ENCODE peak calls at places on chromosomes 4 and X, in six cellular contexts. One of them, this sample, is unnamed.

GRCh38 chr4:85610450-85610849 is 135.5 kb downstream of the ARHGAP24 start:
- DNase-seq in IMR-90: no peak
- DNase-seq in neuronal stem cell: no peak
- DNase-seq in mesenchymal stem cell: no peak
- DNase-seq in H1: no peak
- DNase-seq in trophoblast cell: no peak
- DNase-seq in this sample: no peak

GRCh38 chr4:186805020-186805820 is 81.6 kb upstream of the FAT1 start:
- DNase-seq in neuronal stem cell: no peak
- DNase-seq in IMR-90: no peak
- DNase-seq in trophoblast cell: no peak
- DNase-seq in H1: no peak
- DNase-seq in mesenchymal stem cell: no peak
- DNase-seq in this sample: no peak

GRCh38 chrX:9885150-9885549 is 82.0 kb upstream of the CLDN34 start:
- DNase-seq in mesenchymal stem cell: peak
- DNase-seq in IMR-90: peak
- DNase-seq in neuronal stem cell: no peak
- DNase-seq in H1: peak
- DNase-seq in trophoblast cell: peak
- DNase-seq in this sample: peak

GRCh38 chr4:56976878-56977320 is 507 bp downstream of the NOA1 start:
- DNase-seq in mesenchymal stem cell: peak
- DNase-seq in neuronal stem cell: peak
- DNase-seq in H1: peak
- DNase-seq in IMR-90: no peak
- DNase-seq in trophoblast cell: peak
- DNase-seq in this sample: peak

GRCh38 chr4:82467442-82467841 is 37.1 kb downstream of the ENOPH1 start:
- DNase-seq in IMR-90: no peak
- DNase-seq in H1: no peak
- DNase-seq in neuronal stem cell: no peak
- DNase-seq in trophoblast cell: no peak
- DNase-seq in mesenchymal stem cell: no peak
- DNase-seq in this sample: no peak

GRCh38 chr4:154686838-154687237 is 57.0 kb upstream of the LRAT start:
- DNase-seq in neuronal stem cell: no peak
- DNase-seq in H1: no peak
- DNase-seq in trophoblast cell: peak
- DNase-seq in mesenchymal stem cell: no peak
- DNase-seq in IMR-90: no peak
- DNase-seq in this sample: no peak

GRCh38 chr4:78610546-78611214 is 59.1 kb downstream of the ANXA3 start:
- DNase-seq in H1: no peak
- DNase-seq in neuronal stem cell: no peak
- DNase-seq in IMR-90: peak
- DNase-seq in trophoblast cell: no peak
- DNase-seq in mesenchymal stem cell: peak
- DNase-seq in this sample: no peak

GRCh38 chr4:138671106-138671505 is 344.5 kb upstream of the NOCT start:
- DNase-seq in mesenchymal stem cell: no peak
- DNase-seq in neuronal stem cell: no peak
- DNase-seq in trophoblast cell: peak
- DNase-seq in IMR-90: no peak
- DNase-seq in H1: no peak
- DNase-seq in this sample: no peak

GRCh38 chr4:139656614-139657486 is 8.8 kb upstream of the MGST2 start:
- DNase-seq in IMR-90: peak
- DNase-seq in trophoblast cell: peak
- DNase-seq in H1: peak
- DNase-seq in neuronal stem cell: peak
- DNase-seq in mesenchymal stem cell: peak
- DNase-seq in this sample: peak

GRCh38 chrX:107542500-107542899 is 85.8 kb upstream of the PRPS1 start:
- DNase-seq in IMR-90: peak
- DNase-seq in trophoblast cell: peak
- DNase-seq in neuronal stem cell: no peak
- DNase-seq in mesenchymal stem cell: peak
- DNase-seq in H1: no peak
- DNase-seq in this sample: peak

GRCh38 chrX:151821226-151821625 is 86.7 kb downstream of the CNGA2 start:
- DNase-seq in neuronal stem cell: no peak
- DNase-seq in mesenchymal stem cell: no peak
- DNase-seq in trophoblast cell: no peak
- DNase-seq in IMR-90: no peak
- DNase-seq in H1: no peak
- DNase-seq in this sample: no peak

GRCh38 chrX:10156199-10157031 is at the start of gene CLCN4:
- DNase-seq in IMR-90: no peak
- DNase-seq in trophoblast cell: peak
- DNase-seq in H1: peak
- DNase-seq in neuronal stem cell: peak
- DNase-seq in mesenchymal stem cell: peak
- DNase-seq in this sample: peak

GRCh38 chr4:8419222-8420041 is 21.1 kb downstream of the ACOX3 start:
- DNase-seq in H1: no peak
- DNase-seq in mesenchymal stem cell: peak
- DNase-seq in IMR-90: peak
- DNase-seq in trophoblast cell: peak
- DNase-seq in neuronal stem cell: no peak
- DNase-seq in this sample: no peak

GRCh38 chrX:28659269-28659668 is 72.0 kb downstream of the IL1RAPL1 start:
- DNase-seq in H1: peak
- DNase-seq in IMR-90: no peak
- DNase-seq in trophoblast cell: peak
- DNase-seq in neuronal stem cell: no peak
- DNase-seq in mesenchymal stem cell: no peak
- DNase-seq in this sample: peak

GRCh38 chrX:80879916-80880315 is 70.2 kb upstream of the BRWD3 start:
- DNase-seq in mesenchymal stem cell: no peak
- DNase-seq in IMR-90: peak
- DNase-seq in trophoblast cell: peak
- DNase-seq in neuronal stem cell: no peak
- DNase-seq in H1: no peak
- DNase-seq in this sample: no peak

GRCh38 chr4:16045687-16046086 is 38.1 kb downstream of the PROM1 start:
- DNase-seq in IMR-90: no peak
- DNase-seq in neuronal stem cell: no peak
- DNase-seq in H1: no peak
- DNase-seq in mesenchymal stem cell: no peak
- DNase-seq in trophoblast cell: no peak
- DNase-seq in this sample: no peak

GRCh38 chr4:16051132-16051531 is 32.7 kb downstream of the PROM1 start:
- DNase-seq in IMR-90: no peak
- DNase-seq in H1: no peak
- DNase-seq in trophoblast cell: no peak
- DNase-seq in mesenchymal stem cell: no peak
- DNase-seq in neuronal stem cell: no peak
- DNase-seq in this sample: no peak

GRCh38 chr4:16052939-16053338 is 30.9 kb downstream of the PROM1 start:
- DNase-seq in trophoblast cell: peak
- DNase-seq in H1: no peak
- DNase-seq in IMR-90: no peak
- DNase-seq in mesenchymal stem cell: no peak
- DNase-seq in neuronal stem cell: no peak
- DNase-seq in this sample: no peak

GRCh38 chr4:16050669-16051068 is 33.2 kb downstream of the PROM1 start:
- DNase-seq in neuronal stem cell: no peak
- DNase-seq in mesenchymal stem cell: no peak
- DNase-seq in IMR-90: no peak
- DNase-seq in H1: no peak
- DNase-seq in trophoblast cell: no peak
- DNase-seq in this sample: no peak

DNA sequence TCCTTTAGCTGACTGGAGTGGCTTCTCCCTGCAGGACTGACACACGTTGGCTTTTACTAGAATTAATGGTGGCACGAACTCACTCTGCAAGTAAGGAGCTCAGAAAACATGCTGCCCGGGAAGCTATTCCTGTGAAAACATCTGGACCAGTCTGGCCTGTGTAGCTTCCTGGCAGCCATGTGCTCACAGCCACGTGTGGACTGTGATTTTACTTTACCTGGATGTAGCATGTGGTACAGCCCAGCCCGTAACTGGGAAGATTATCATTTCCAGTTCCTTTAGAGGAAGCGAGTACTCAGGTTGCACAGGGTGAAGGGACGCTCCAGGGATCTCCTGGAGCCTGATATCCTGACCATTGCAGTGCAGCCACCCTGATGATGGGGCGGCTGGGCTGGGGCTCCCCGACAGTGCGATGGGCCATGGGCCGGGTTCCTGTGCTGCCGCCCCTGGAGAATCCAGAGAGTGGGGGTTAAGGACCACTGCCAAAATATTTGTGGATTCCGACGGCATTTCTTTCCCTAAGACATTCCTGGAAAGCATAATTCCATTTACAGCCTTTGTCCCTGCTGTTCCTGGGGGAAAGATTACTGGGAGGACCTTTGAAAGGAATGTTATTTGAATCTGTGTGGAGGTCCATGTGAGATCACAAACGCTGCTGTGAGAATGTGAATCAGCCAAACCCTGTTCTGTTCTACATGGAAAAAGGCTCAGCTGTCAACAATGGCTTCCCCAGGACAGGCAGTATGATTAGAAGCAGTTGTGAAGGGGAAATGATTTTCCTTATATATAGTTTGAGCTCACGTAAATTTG is 35.0 kb downstream of the PROM1 start:
- DNase-seq in neuronal stem cell: no peak
- DNase-seq in trophoblast cell: no peak
- DNase-seq in mesenchymal stem cell: no peak
- DNase-seq in H1: no peak
- DNase-seq in IMR-90: no peak
- DNase-seq in this sample: no peak
- H2BK5ac ChIP-seq in neuronal stem cell: no peak
- H2BK5ac ChIP-seq in trophoblast cell: no peak
- H2BK5ac ChIP-seq in mesenchymal stem cell: no peak
- H2BK5ac ChIP-seq in H1: no peak
- H2BK5ac ChIP-seq in IMR-90: no peak
- H2BK5ac ChIP-seq in this sample: no peak

GRCh38 chr4:104490096-104490769 is 4.5 kb downstream of the CXXC4 start:
- DNase-seq in H1: peak
- DNase-seq in neuronal stem cell: no peak
- DNase-seq in IMR-90: no peak
- DNase-seq in mesenchymal stem cell: no peak
- DNase-seq in trophoblast cell: no peak
- DNase-seq in this sample: peak

GRCh38 chr4:104491396-104491821 is 3.3 kb downstream of the CXXC4 start:
- DNase-seq in IMR-90: no peak
- DNase-seq in H1: peak
- DNase-seq in trophoblast cell: peak
- DNase-seq in neuronal stem cell: peak
- DNase-seq in mesenchymal stem cell: peak
- DNase-seq in this sample: peak

GRCh38 chr4:104491826-104492771 is 2.6 kb downstream of the CXXC4 start:
- DNase-seq in trophoblast cell: peak
- DNase-seq in H1: peak
- DNase-seq in mesenchymal stem cell: peak
- DNase-seq in neuronal stem cell: peak
- DNase-seq in IMR-90: no peak
- DNase-seq in this sample: peak

GRCh38 chr4:104489731-104490095 is 5.0 kb downstream of the CXXC4 start:
- DNase-seq in IMR-90: no peak
- DNase-seq in mesenchymal stem cell: no peak
- DNase-seq in H1: no peak
- DNase-seq in trophoblast cell: no peak
- DNase-seq in neuronal stem cell: no peak
- DNase-seq in this sample: no peak

GRCh38 chr4:104490770-104491395 is 3.8 kb downstream of the CXXC4 start:
- DNase-seq in neuronal stem cell: peak
- DNase-seq in mesenchymal stem cell: peak
- DNase-seq in trophoblast cell: peak
- DNase-seq in IMR-90: peak
- DNase-seq in H1: peak
- DNase-seq in this sample: peak
- H3K9ac ChIP-seq in neuronal stem cell: peak
- H3K9ac ChIP-seq in mesenchymal stem cell: no peak
- H3K9ac ChIP-seq in trophoblast cell: no peak
- H3K9ac ChIP-seq in IMR-90: no peak
- H3K9ac ChIP-seq in H1: peak
- H3K9ac ChIP-seq in this sample: peak

DNA sequence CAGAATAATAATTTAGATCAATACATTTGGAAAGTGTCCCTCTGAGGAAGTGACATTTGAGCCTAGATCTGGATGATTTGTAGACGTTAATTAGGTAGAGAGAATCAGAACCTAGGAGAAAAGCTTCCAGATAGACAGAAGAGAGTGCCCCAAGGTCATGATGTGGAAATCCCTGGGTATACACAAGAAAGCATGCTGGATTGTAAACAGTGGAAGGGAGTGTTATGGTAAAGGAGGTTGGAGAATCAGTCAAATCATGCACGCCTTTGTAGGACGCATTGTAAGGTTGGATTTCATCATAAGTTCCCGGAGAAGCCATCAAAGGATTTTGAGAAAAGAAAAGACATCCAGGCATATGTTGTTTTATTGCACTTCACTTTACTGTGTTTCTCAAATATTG is 156.3 kb downstream of the PARM1 start:
- DNase-seq in mesenchymal stem cell: peak
- DNase-seq in H1: no peak
- DNase-seq in IMR-90: no peak
- DNase-seq in neuronal stem cell: no peak
- DNase-seq in trophoblast cell: no peak
- DNase-seq in this sample: no peak
- H4K91ac ChIP-seq in mesenchymal stem cell: no peak
- H4K91ac ChIP-seq in H1: no peak
- H4K91ac ChIP-seq in IMR-90: no peak
- H4K91ac ChIP-seq in neuronal stem cell: no peak
- H4K91ac ChIP-seq in trophoblast cell: no peak
- H4K91ac ChIP-seq in this sample: no peak

GRCh38 chr4:38195911-38196310 is 235.7 kb downstream of the PTTG2 start:
- DNase-seq in mesenchymal stem cell: no peak
- DNase-seq in trophoblast cell: no peak
- DNase-seq in neuronal stem cell: no peak
- DNase-seq in H1: no peak
- DNase-seq in IMR-90: no peak
- DNase-seq in this sample: no peak

GRCh38 chr4:38193464-38193863 is 233.3 kb downstream of the PTTG2 start:
- DNase-seq in neuronal stem cell: no peak
- DNase-seq in IMR-90: no peak
- DNase-seq in mesenchymal stem cell: peak
- DNase-seq in trophoblast cell: no peak
- DNase-seq in H1: no peak
- DNase-seq in this sample: no peak

GRCh38 chr4:38195486-38195885 is 235.3 kb downstream of the PTTG2 start:
- DNase-seq in neuronal stem cell: no peak
- DNase-seq in trophoblast cell: no peak
- DNase-seq in mesenchymal stem cell: no peak
- DNase-seq in H1: no peak
- DNase-seq in IMR-90: no peak
- DNase-seq in this sample: no peak

GRCh38 chr4:38192516-38192915 is 232.3 kb downstream of the PTTG2 start:
- DNase-seq in IMR-90: no peak
- DNase-seq in trophoblast cell: no peak
- DNase-seq in mesenchymal stem cell: no peak
- DNase-seq in neuronal stem cell: no peak
- DNase-seq in H1: no peak
- DNase-seq in this sample: no peak

DNA sequence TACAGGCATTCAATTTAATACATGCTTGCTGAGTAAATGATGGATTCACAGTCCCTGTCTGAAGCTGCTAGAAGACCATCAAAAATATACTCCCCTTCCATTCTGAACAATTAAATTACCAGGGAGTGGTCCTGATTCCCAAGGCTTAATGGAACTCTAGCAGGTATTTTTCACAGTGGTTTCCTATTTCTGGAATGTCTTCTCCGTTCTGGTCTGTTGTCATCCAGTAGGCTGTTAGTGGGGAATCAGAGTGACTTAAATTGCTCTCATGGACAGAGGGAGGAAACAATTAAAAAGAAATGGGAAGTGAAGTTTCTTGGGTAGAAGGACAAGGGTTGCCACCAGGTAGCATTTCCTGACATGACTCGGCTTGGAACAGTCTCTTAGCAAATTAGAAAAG is 234.0 kb downstream of the PTTG2 start:
- DNase-seq in neuronal stem cell: no peak
- DNase-seq in IMR-90: no peak
- DNase-seq in mesenchymal stem cell: no peak
- DNase-seq in H1: no peak
- DNase-seq in trophoblast cell: no peak
- DNase-seq in this sample: no peak
- H2BK5ac ChIP-seq in neuronal stem cell: no peak
- H2BK5ac ChIP-seq in IMR-90: no peak
- H2BK5ac ChIP-seq in mesenchymal stem cell: no peak
- H2BK5ac ChIP-seq in H1: no peak
- H2BK5ac ChIP-seq in trophoblast cell: no peak
- H2BK5ac ChIP-seq in this sample: no peak